ENCODE peak calls at places on chromosome 4, in six cellular contexts. D is HCT116, U is SK-N-SH, W is PC-3, I is MM.1S, R is Karpas-422. P is an unnamed sample. For H3K9me2, the result is how much of the 10 kb centered on the place peaks cover.

GRCh38 chr4:141652161-141652778 is 15.9 kb downstream of the IL15 start:
- DNase-seq in U (no peak), D (no peak), R (no peak), I (no peak), W (no peak), P (peak)

GRCh38 chr4:146633471-146633800 is 5.3 kb upstream of the POU4F2 start:
- DNase-seq in I (no peak), D (no peak), W (no peak), U (no peak), R (no peak), P (no peak)

GRCh38 chr4:126701756-126702155 is 931.0 kb upstream of the INTU start:
- DNase-seq in I (no peak), R (no peak), U (no peak), D (no peak), W (no peak), P (peak)

GRCh38 chr4:138897818-138898226 is 117.8 kb upstream of the NOCT start:
- DNase-seq in W (peak), U (peak), D (no peak), R (no peak), I (peak), P (peak)

GRCh38 chr4:158664806-158665205 is 6.9 kb downstream of the C4orf46 start:
- DNase-seq in D (no peak), U (no peak), I (no peak), W (no peak), R (peak), P (no peak)

GRCh38 chr4:126778348-126778747 is 854.4 kb upstream of the INTU start:
- DNase-seq in I (no peak), R (no peak), D (peak), U (no peak), W (peak), P (peak)

GRCh38 chr4:152106113-152106763 is 345.4 kb upstream of the GATB start:
- DNase-seq in R (no peak), U (no peak), D (peak), W (peak), I (no peak), P (peak)

GRCh38 chr4:12446237-12446636 is 1017.5 kb upstream of the HS3ST1 start:
- DNase-seq in W (no peak), I (no peak), R (no peak), D (no peak), U (peak), P (no peak)

GRCh38 chr4:148300877-148301276 is 141.3 kb downstream of the NR3C2 start:
- DNase-seq in I (no peak), R (peak), D (peak), U (no peak), W (no peak), P (no peak)

GRCh38 chr4:168096444-168096784 is 4.1 kb downstream of the ANXA10 start:
- DNase-seq in U (no peak), R (no peak), D (no peak), W (no peak), I (no peak), P (no peak)

GRCh38 chr4:73730292-73730691 is 10.1 kb upstream of the CXCL8 start:
- DNase-seq in I (no peak), R (no peak), U (no peak), W (peak), D (no peak), P (peak)

GRCh38 chr4:165208741-165209388 is 1.5 kb downstream of the KLHL2 start:
- DNase-seq in W (peak), I (no peak), D (no peak), R (peak), U (no peak), P (no peak)

GRCh38 chr4:89222171-89222570 is 85.4 kb downstream of the GPRIN3 start:
- DNase-seq in R (no peak), U (no peak), I (peak), W (peak), D (peak), P (no peak)

GRCh38 chr4:14520171-14520570 is 482.1 kb upstream of the CPEB2 start:
- DNase-seq in D (no peak), U (peak), W (peak), R (no peak), I (no peak), P (no peak)

GRCh38 chr4:30770049-30770549 is 49.9 kb downstream of the PCDH7 start:
- DNase-seq in U (no peak), D (peak), W (peak), I (no peak), R (no peak), P (no peak)

GRCh38 chr4:157014621-157015591 is 43.3 kb upstream of the PDGFC start:
- DNase-seq in I (no peak), R (no peak), U (no peak), W (peak), D (peak), P (peak)

GRCh38 chr4:150849016-150849415 is 166.1 kb downstream of the LRBA start:
- DNase-seq in I (no peak), D (no peak), R (no peak), U (no peak), W (peak), P (no peak)

GRCh38 chr4:37662306-37662705 is 23.9 kb downstream of the RELL1 start:
- DNase-seq in U (no peak), D (no peak), I (no peak), W (no peak), R (no peak), P (no peak)

GRCh38 chr4:74527049-74527448 is 82.1 kb downstream of the AREG start:
- DNase-seq in D (no peak), U (no peak), I (no peak), R (no peak), W (no peak), P (no peak)

GRCh38 chr4:155787113-155787710 is 28.4 kb downstream of the GUCY1B1 start:
- DNase-seq in D (peak), U (peak), I (peak), W (peak), R (peak), P (peak)

GRCh38 chr4:38037627-38038026 is 77.4 kb downstream of the PTTG2 start:
- DNase-seq in I (no peak), U (no peak), R (no peak), D (no peak), W (no peak), P (no peak)

GRCh38 chr4:26331380-26331945 is 10.6 kb downstream of the RBPJ start:
- DNase-seq in R (no peak), W (no peak), U (no peak), D (no peak), I (no peak), P (no peak)

DNA sequence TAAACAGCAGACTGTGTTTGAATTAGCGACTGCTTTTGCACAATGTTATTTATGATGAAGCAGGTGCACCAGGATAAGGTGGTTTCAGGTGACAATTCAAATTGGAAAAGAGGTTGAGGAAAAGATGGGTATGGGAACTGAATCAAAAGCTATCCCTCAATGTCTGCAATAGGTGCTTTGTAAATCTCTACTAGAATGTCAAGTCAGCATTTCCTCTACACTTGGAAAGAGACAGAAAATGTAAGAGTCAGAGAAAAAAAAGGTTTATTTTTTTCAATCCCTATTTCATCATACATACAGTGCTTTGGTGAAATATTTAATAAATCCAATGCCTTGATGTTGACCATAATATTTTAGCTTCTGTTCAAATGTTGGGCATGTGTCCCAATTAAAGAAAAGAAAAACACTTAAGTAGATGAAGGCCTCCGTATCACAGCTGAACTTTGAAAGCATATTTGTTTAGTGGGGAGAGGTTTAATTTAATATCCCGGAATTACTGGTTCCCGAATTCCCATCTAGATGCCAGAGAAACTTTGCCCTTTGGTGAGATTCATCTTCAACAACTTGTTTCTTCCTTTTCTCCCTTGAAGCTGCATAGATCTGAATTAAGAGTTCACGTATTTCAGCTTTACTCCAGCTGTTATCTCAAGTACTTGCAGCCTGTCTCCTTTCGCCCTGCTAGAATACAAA is 5.9 kb downstream of the RASGEF1B start:
- DNase-seq in R (no peak), U (no peak), D (no peak), W (no peak), I (no peak), P (no peak)
- H3K9me2 ChIP-seq in R (under half), U (under half), D (under half), W (under half), I (under half), P (under half)

DNA sequence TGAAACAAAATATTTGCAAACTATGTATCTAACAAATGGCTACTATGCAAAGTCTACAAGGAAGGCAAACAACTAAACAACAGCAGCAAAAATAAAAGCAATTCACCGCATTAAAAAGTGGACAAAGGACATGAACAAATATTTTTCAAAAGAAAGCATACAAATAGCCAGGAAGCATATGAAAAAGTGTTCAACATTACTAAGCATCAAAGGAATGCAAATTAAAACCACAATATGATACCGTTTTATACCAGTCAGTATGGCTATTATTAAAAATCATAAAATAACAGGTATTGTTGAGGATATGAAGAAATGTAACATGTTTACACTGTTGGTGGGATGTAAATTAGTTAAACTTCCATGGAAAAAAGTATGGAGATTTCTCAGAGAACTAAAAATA is 1106.7 kb downstream of the PDHA2 start:
- DNase-seq in I (no peak), U (no peak), R (no peak), D (no peak), W (peak), P (no peak)
- H3K9ac ChIP-seq in I (no peak), U (no peak), R (no peak), D (no peak), W (no peak), P (no peak)

GRCh38 chr4:55611358-55612059 is 19.5 kb upstream of the PDCL2 start:
- DNase-seq in W (peak), I (no peak), D (no peak), R (no peak), U (no peak), P (no peak)

GRCh38 chr4:55617587-55618197 is 18.4 kb downstream of the NMU start:
- DNase-seq in W (no peak), I (no peak), D (no peak), U (no peak), R (no peak), P (no peak)

GRCh38 chr4:55612341-55612740 is 20.3 kb upstream of the PDCL2 start:
- DNase-seq in I (no peak), W (no peak), U (no peak), D (no peak), R (no peak), P (no peak)

GRCh38 chr4:55615008-55615407 is 21.1 kb downstream of the NMU start:
- DNase-seq in D (no peak), U (peak), R (no peak), W (no peak), I (no peak), P (no peak)

GRCh38 chr4:55613621-55614020 is 21.6 kb upstream of the PDCL2 start:
- DNase-seq in D (no peak), R (no peak), I (no peak), U (no peak), W (no peak), P (no peak)
- H3K9me2 ChIP-seq in D (under half), R (under half), I (under half), U (under half), W (under half), P (under half)

GRCh38 chr4:27398911-27399310 is 538.3 kb downstream of the STIM2 start:
- DNase-seq in W (peak), I (no peak), U (no peak), D (no peak), R (no peak), P (peak)

DNA sequence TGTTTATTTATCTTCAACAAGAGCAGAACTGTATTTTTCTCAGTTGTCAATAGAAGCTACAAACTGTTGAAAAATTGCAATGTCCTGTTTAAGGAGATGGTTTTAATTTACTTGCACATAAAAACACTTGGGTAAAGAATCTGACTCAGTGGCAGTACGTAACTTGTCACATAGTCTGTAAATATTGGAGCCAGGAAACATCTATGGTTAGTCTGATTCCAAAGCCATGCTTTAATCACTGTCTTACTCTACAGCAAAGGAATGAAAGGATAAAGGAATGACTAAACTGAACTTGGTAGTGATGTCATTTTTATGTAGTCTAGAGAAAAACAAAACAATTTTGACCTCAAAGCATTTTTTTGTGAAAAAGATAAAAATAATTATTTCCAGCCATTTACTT is 537.2 kb downstream of the STIM2 start:
- DNase-seq in I (no peak), D (no peak), R (no peak), W (peak), U (no peak), P (peak)
- H3K9ac ChIP-seq in I (no peak), D (no peak), R (no peak), W (no peak), U (no peak), P (peak)

GRCh38 chr4:184722798-184723197 is 11.1 kb downstream of the CENPU start:
- DNase-seq in U (no peak), R (no peak), W (peak), I (no peak), D (no peak), P (no peak)
- H3K9me2 ChIP-seq in U (under half), R (under half), W (under half), I (under half), D (under half), P (under half)

DNA sequence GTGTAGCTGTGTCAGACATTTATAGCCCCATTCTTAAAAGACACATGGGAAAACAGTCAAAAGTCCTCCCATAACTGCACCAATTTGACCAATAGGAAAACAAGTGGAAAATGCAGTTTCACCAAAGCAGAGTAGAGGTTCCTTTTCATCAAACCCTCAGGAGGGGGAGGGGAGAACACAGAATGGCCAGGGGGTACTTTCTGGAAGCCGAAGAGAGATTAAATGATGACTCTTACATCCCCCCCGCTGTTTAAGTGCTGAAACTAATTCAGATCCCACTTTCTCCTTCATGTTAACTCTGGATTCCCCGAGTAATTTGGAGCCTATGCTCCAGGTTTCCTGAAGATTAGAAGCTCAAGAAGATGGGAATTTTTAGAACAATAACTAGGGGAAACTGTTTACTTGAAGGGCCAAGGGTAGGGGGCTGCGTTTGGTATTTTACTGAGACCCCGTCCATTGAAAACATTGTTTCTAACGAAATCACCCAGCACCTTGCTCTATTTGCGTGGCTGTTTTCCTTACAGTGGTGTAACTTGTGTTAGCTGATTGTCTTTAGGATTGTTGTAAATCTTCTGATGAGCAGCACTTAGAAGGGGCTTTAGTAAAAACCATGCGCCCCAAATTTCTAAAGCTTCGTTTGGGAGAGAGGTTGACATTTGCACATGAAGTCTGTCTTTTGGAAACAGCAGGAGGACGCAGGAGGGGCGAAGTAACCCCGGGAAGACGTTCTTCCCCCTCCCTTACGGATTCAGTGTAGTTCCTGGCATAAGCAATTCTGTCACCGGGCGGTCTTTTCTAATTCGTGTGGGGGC is 2.2 kb upstream of the LEF1 start:
- DNase-seq in I (no peak), D (no peak), R (no peak), W (no peak), U (no peak), P (no peak)
- H3K9ac ChIP-seq in I (no peak), D (no peak), R (no peak), W (no peak), U (no peak), P (no peak)

DNA sequence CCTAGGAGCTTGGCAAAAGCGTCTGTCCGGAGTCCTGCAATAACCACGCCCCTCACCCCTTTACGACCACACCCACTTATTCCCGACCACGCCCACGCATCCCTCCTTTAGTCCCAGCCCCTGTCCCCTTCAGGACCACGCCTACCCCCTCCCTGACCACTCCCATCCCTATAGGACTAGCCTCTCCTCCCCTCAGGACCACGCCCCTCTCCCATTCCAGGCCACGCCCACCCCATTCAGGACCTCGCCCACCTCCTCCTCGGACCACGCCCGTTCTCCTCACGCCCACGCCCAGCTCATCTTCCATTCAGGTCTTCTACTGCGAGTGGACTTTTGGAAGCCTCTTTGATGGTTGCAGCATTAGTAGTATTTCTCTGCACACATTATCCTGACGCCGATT is 131.2 kb upstream of the STX18 start:
- DNase-seq in U (peak), I (no peak), W (peak), D (peak), R (peak), P (peak)
- H3K9me2 ChIP-seq in U (under half), I (under half), W (under half), D (under half), R (under half), P (under half)

DNA sequence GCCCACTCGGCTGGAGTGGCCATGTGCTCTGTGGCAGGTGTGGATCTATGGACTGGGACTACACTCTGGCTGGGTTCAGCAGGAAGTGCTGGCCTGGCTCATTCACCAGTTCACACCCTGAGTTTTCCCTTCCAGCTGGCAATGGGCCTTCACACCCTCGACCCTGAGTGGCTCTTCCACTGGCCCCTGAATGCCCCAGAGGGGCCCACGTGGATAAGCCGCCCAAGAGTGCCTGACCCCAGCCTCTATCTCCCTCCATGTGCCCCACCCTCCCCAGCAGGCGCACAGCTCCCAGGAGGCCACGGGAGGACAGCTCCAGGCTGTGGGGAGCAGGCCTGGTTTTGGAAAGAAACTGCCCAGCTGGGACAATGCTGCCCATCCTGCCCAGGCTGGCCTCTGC is 234.1 kb downstream of the AFAP1 start:
- DNase-seq in U (no peak), W (no peak), D (no peak), R (no peak), I (no peak), P (no peak)
- H3K9ac ChIP-seq in U (no peak), W (no peak), D (no peak), R (no peak), I (no peak), P (no peak)

GRCh38 chr4:6974138-6974848 is 64.7 kb downstream of the TBC1D14 start:
- DNase-seq in I (peak), D (peak), R (peak), W (peak), U (peak), P (peak)
- H3K9me2 ChIP-seq in I (under half), D (under half), R (under half), W (under half), U (under half), P (under half)

DNA sequence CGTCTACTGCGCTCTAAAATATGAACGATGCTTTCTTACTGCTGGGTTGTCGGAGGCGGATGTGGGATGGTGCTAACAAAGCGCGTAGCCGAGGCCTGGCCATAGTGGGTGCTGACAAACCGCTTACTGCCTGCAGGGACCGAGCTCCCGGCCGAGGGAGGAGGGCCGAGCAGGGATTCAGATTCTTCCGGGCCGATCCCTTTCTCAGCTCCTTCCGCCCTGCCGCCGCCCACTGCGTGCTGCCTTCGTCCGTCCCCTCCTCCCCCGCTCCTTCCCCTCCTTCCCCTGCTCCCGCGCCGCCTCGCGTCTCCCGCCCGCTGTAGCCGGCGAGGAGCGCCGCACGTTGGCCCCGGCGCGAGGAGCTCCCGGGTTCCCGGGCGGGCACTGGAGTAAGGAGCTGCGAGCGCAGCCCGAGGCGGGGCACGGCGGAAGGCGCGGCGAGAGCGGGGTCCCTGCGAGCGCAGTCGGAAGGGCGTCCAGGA is at the start of gene STK32B:
- DNase-seq in R (no peak), U (peak), W (peak), D (no peak), I (peak), P (peak)
- H3K9ac ChIP-seq in R (no peak), U (peak), W (peak), D (no peak), I (peak), P (peak)

P was measured in GM23248.